ENCODE peak calls at places on chromosome 1, in six cellular contexts. One of them, this sample, is unnamed.

GRCh38 chr1:32900956-32901822 is at the start of gene TMEM54:
- DNase-seq in pancreas: peak
- DNase-seq in brain microvascular endothelial cell: no peak
- DNase-seq in keratinocyte: no peak
- DNase-seq in A673: no peak
- DNase-seq in AG04450: no peak
- DNase-seq in this sample: no peak

GRCh38 chr1:35288761-35289160 is 20.3 kb downstream of the ZMYM4 start:
- DNase-seq in keratinocyte: no peak
- DNase-seq in A673: no peak
- DNase-seq in AG04450: no peak
- DNase-seq in brain microvascular endothelial cell: peak
- DNase-seq in pancreas: no peak
- DNase-seq in this sample: no peak

GRCh38 chr1:217402301-217402700 is 228.6 kb downstream of the GPATCH2 start:
- DNase-seq in AG04450: no peak
- DNase-seq in A673: no peak
- DNase-seq in pancreas: no peak
- DNase-seq in brain microvascular endothelial cell: no peak
- DNase-seq in keratinocyte: no peak
- DNase-seq in this sample: no peak

GRCh38 chr1:79519084-79519760 is 512.7 kb upstream of the ADGRL4 start:
- DNase-seq in keratinocyte: no peak
- DNase-seq in brain microvascular endothelial cell: no peak
- DNase-seq in AG04450: no peak
- DNase-seq in pancreas: no peak
- DNase-seq in A673: no peak
- DNase-seq in this sample: no peak

GRCh38 chr1:10556430-10557005 is 81.8 kb downstream of the PEX14 start:
- DNase-seq in AG04450: no peak
- DNase-seq in brain microvascular endothelial cell: no peak
- DNase-seq in A673: no peak
- DNase-seq in keratinocyte: no peak
- DNase-seq in pancreas: no peak
- DNase-seq in this sample: no peak

GRCh38 chr1:175163702-175164101 is 28.9 kb downstream of the KIAA0040 start:
- DNase-seq in pancreas: no peak
- DNase-seq in keratinocyte: no peak
- DNase-seq in brain microvascular endothelial cell: no peak
- DNase-seq in A673: no peak
- DNase-seq in AG04450: no peak
- DNase-seq in this sample: no peak

GRCh38 chr1:210218047-210218446 is 14.5 kb upstream of the SERTAD4 start:
- DNase-seq in A673: no peak
- DNase-seq in pancreas: no peak
- DNase-seq in keratinocyte: no peak
- DNase-seq in AG04450: no peak
- DNase-seq in brain microvascular endothelial cell: no peak
- DNase-seq in this sample: no peak

GRCh38 chr1:59025201-59025600 is 241.4 kb upstream of the JUN start:
- DNase-seq in keratinocyte: no peak
- DNase-seq in A673: no peak
- DNase-seq in pancreas: no peak
- DNase-seq in brain microvascular endothelial cell: no peak
- DNase-seq in AG04450: no peak
- DNase-seq in this sample: no peak

GRCh38 chr1:21220815-21221214 is 44.1 kb upstream of the EIF4G3 start:
- DNase-seq in pancreas: no peak
- DNase-seq in A673: peak
- DNase-seq in keratinocyte: no peak
- DNase-seq in brain microvascular endothelial cell: no peak
- DNase-seq in AG04450: no peak
- DNase-seq in this sample: no peak

GRCh38 chr1:89719502-89720306 is 86.8 kb downstream of the LRRC8C start:
- DNase-seq in keratinocyte: no peak
- DNase-seq in brain microvascular endothelial cell: no peak
- DNase-seq in A673: peak
- DNase-seq in AG04450: no peak
- DNase-seq in pancreas: no peak
- DNase-seq in this sample: no peak

GRCh38 chr1:230286890-230287269 is 139.3 kb downstream of the PGBD5 start:
- DNase-seq in keratinocyte: no peak
- DNase-seq in A673: no peak
- DNase-seq in pancreas: no peak
- DNase-seq in AG04450: no peak
- DNase-seq in brain microvascular endothelial cell: no peak
- DNase-seq in this sample: no peak

GRCh38 chr1:102566182-102566581 is 542.1 kb downstream of the COL11A1 start:
- DNase-seq in keratinocyte: no peak
- DNase-seq in AG04450: no peak
- DNase-seq in A673: peak
- DNase-seq in brain microvascular endothelial cell: no peak
- DNase-seq in pancreas: no peak
- DNase-seq in this sample: no peak

GRCh38 chr1:1857096-1857703 is 33.7 kb downstream of the GNB1 start:
- DNase-seq in A673: no peak
- DNase-seq in AG04450: no peak
- DNase-seq in keratinocyte: no peak
- DNase-seq in pancreas: no peak
- DNase-seq in brain microvascular endothelial cell: no peak
- DNase-seq in this sample: no peak

GRCh38 chr1:37478451-37478871 is 4.1 kb downstream of the ZC3H12A start:
- DNase-seq in brain microvascular endothelial cell: peak
- DNase-seq in keratinocyte: peak
- DNase-seq in AG04450: no peak
- DNase-seq in pancreas: no peak
- DNase-seq in A673: no peak
- DNase-seq in this sample: no peak

GRCh38 chr1:3101127-3101939 is 32.3 kb downstream of the PRDM16 start:
- DNase-seq in brain microvascular endothelial cell: no peak
- DNase-seq in AG04450: no peak
- DNase-seq in keratinocyte: no peak
- DNase-seq in A673: no peak
- DNase-seq in pancreas: no peak
- DNase-seq in this sample: no peak

GRCh38 chr1:239805042-239805441 is 286.6 kb upstream of the FMN2 start:
- DNase-seq in A673: no peak
- DNase-seq in pancreas: no peak
- DNase-seq in brain microvascular endothelial cell: no peak
- DNase-seq in keratinocyte: no peak
- DNase-seq in AG04450: no peak
- DNase-seq in this sample: no peak

GRCh38 chr1:87820667-87821066 is 492.0 kb downstream of the LMO4 start:
- DNase-seq in A673: peak
- DNase-seq in keratinocyte: no peak
- DNase-seq in brain microvascular endothelial cell: no peak
- DNase-seq in AG04450: no peak
- DNase-seq in pancreas: no peak
- DNase-seq in this sample: no peak

GRCh38 chr1:229225331-229225782 is 45.6 kb upstream of the RAB4A start:
- DNase-seq in A673: no peak
- DNase-seq in keratinocyte: no peak
- DNase-seq in AG04450: no peak
- DNase-seq in brain microvascular endothelial cell: no peak
- DNase-seq in pancreas: no peak
- DNase-seq in this sample: no peak

GRCh38 chr1:60906039-60906438 is 176.3 kb upstream of the NFIA start:
- DNase-seq in keratinocyte: no peak
- DNase-seq in AG04450: no peak
- DNase-seq in brain microvascular endothelial cell: no peak
- DNase-seq in A673: no peak
- DNase-seq in pancreas: no peak
- DNase-seq in this sample: no peak

GRCh38 chr1:171751208-171751607 is 9.3 kb upstream of the VAMP4 start:
- DNase-seq in A673: no peak
- DNase-seq in pancreas: no peak
- DNase-seq in AG04450: no peak
- DNase-seq in brain microvascular endothelial cell: no peak
- DNase-seq in keratinocyte: no peak
- DNase-seq in this sample: no peak

GRCh38 chr1:191590578-191590977 is 567.7 kb upstream of the RGS18 start:
- DNase-seq in pancreas: no peak
- DNase-seq in brain microvascular endothelial cell: no peak
- DNase-seq in keratinocyte: no peak
- DNase-seq in AG04450: no peak
- DNase-seq in A673: peak
- DNase-seq in this sample: no peak

GRCh38 chr1:244502630-244503029 is 41.6 kb downstream of the CATSPERE start:
- DNase-seq in brain microvascular endothelial cell: no peak
- DNase-seq in keratinocyte: no peak
- DNase-seq in AG04450: no peak
- DNase-seq in pancreas: no peak
- DNase-seq in A673: no peak
- DNase-seq in this sample: no peak

GRCh38 chr1:228760962-228761361 is 25.7 kb downstream of the RHOU start:
- DNase-seq in A673: no peak
- DNase-seq in keratinocyte: no peak
- DNase-seq in AG04450: no peak
- DNase-seq in pancreas: no peak
- DNase-seq in brain microvascular endothelial cell: no peak
- DNase-seq in this sample: no peak

GRCh38 chr1:923991-924618 is 382 bp downstream of the SAMD11 start:
- DNase-seq in AG04450: no peak
- DNase-seq in A673: no peak
- DNase-seq in keratinocyte: no peak
- DNase-seq in pancreas: no peak
- DNase-seq in brain microvascular endothelial cell: no peak
- DNase-seq in this sample: no peak

GRCh38 chr1:53371121-53371666 is 43.3 kb upstream of the LRP8 start:
- DNase-seq in pancreas: no peak
- DNase-seq in keratinocyte: no peak
- DNase-seq in AG04450: no peak
- DNase-seq in brain microvascular endothelial cell: no peak
- DNase-seq in A673: no peak
- DNase-seq in this sample: no peak

GRCh38 chr1:183986941-183987340 is 50.6 kb downstream of the COLGALT2 start:
- DNase-seq in A673: no peak
- DNase-seq in brain microvascular endothelial cell: no peak
- DNase-seq in keratinocyte: no peak
- DNase-seq in pancreas: no peak
- DNase-seq in AG04450: no peak
- DNase-seq in this sample: no peak

GRCh38 chr1:60488857-60489256 is 415.3 kb upstream of the C1orf87 start:
- DNase-seq in AG04450: no peak
- DNase-seq in keratinocyte: no peak
- DNase-seq in brain microvascular endothelial cell: no peak
- DNase-seq in pancreas: no peak
- DNase-seq in A673: no peak
- DNase-seq in this sample: no peak

GRCh38 chr1:245014247-245015029 is 140.3 kb upstream of the KIF26B start:
- DNase-seq in A673: no peak
- DNase-seq in pancreas: no peak
- DNase-seq in AG04450: no peak
- DNase-seq in brain microvascular endothelial cell: no peak
- DNase-seq in keratinocyte: no peak
- DNase-seq in this sample: no peak

GRCh38 chr1:246032984-246033383 is 474.1 kb downstream of the SMYD3 start:
- DNase-seq in brain microvascular endothelial cell: no peak
- DNase-seq in A673: no peak
- DNase-seq in keratinocyte: no peak
- DNase-seq in pancreas: no peak
- DNase-seq in AG04450: no peak
- DNase-seq in this sample: no peak

GRCh38 chr1:152645146-152645545 is 18.0 kb upstream of the LCE2D start:
- DNase-seq in AG04450: no peak
- DNase-seq in pancreas: no peak
- DNase-seq in A673: no peak
- DNase-seq in brain microvascular endothelial cell: no peak
- DNase-seq in keratinocyte: no peak
- DNase-seq in this sample: no peak

GRCh38 chr1:174678657-174679056 is 230.9 kb downstream of the GPR52 start:
- DNase-seq in brain microvascular endothelial cell: no peak
- DNase-seq in AG04450: no peak
- DNase-seq in pancreas: no peak
- DNase-seq in keratinocyte: no peak
- DNase-seq in A673: no peak
- DNase-seq in this sample: no peak

GRCh38 chr1:226116673-226117072 is 54.2 kb downstream of the H3-3A start:
- DNase-seq in brain microvascular endothelial cell: no peak
- DNase-seq in A673: no peak
- DNase-seq in keratinocyte: no peak
- DNase-seq in pancreas: no peak
- DNase-seq in AG04450: no peak
- DNase-seq in this sample: no peak
- H3K27ac ChIP-seq in brain microvascular endothelial cell: no peak
- H3K27ac ChIP-seq in A673: no peak
- H3K27ac ChIP-seq in keratinocyte: no peak
- H3K27ac ChIP-seq in pancreas: no peak
- H3K27ac ChIP-seq in AG04450: no peak
- H3K27ac ChIP-seq in this sample: no peak

GRCh38 chr1:207888647-207889046 is 22.3 kb downstream of the CD34 start:
- DNase-seq in keratinocyte: no peak
- DNase-seq in AG04450: no peak
- DNase-seq in A673: no peak
- DNase-seq in pancreas: no peak
- DNase-seq in brain microvascular endothelial cell: peak
- DNase-seq in this sample: no peak
- TF ChIP-seq CTCF in keratinocyte: no peak
- TF ChIP-seq CTCF in AG04450: peak
- TF ChIP-seq CTCF in A673: no peak
- TF ChIP-seq CTCF in pancreas: no peak
- TF ChIP-seq CTCF in brain microvascular endothelial cell: peak
- TF ChIP-seq CTCF in this sample: no peak

GRCh38 chr1:12032141-12032710 is 12.9 kb downstream of the MIIP start:
- DNase-seq in A673: no peak
- DNase-seq in pancreas: no peak
- DNase-seq in AG04450: no peak
- DNase-seq in brain microvascular endothelial cell: no peak
- DNase-seq in keratinocyte: no peak
- DNase-seq in this sample: peak

GRCh38 chr1:12028957-12029511 is 9.7 kb downstream of the MIIP start:
- DNase-seq in brain microvascular endothelial cell: no peak
- DNase-seq in AG04450: no peak
- DNase-seq in pancreas: no peak
- DNase-seq in keratinocyte: no peak
- DNase-seq in A673: no peak
- DNase-seq in this sample: no peak

GRCh38 chr1:12028248-12028647 is 8.9 kb downstream of the MIIP start:
- DNase-seq in A673: no peak
- DNase-seq in keratinocyte: no peak
- DNase-seq in AG04450: no peak
- DNase-seq in pancreas: no peak
- DNase-seq in brain microvascular endothelial cell: no peak
- DNase-seq in this sample: no peak

GRCh38 chr1:12029720-12030339 is 10.5 kb downstream of the MIIP start:
- DNase-seq in A673: no peak
- DNase-seq in keratinocyte: no peak
- DNase-seq in pancreas: no peak
- DNase-seq in brain microvascular endothelial cell: no peak
- DNase-seq in AG04450: no peak
- DNase-seq in this sample: no peak

GRCh38 chr1:12031039-12031980 is 12.0 kb downstream of the MIIP start:
- DNase-seq in brain microvascular endothelial cell: peak
- DNase-seq in AG04450: no peak
- DNase-seq in A673: peak
- DNase-seq in keratinocyte: no peak
- DNase-seq in pancreas: no peak
- DNase-seq in this sample: peak
- H3K27ac ChIP-seq in brain microvascular endothelial cell: no peak
- H3K27ac ChIP-seq in AG04450: no peak
- H3K27ac ChIP-seq in A673: no peak
- H3K27ac ChIP-seq in keratinocyte: no peak
- H3K27ac ChIP-seq in pancreas: no peak
- H3K27ac ChIP-seq in this sample: no peak

GRCh38 chr1:23421752-23422312 is 2.7 kb downstream of the TCEA3 start:
- DNase-seq in A673: no peak
- DNase-seq in AG04450: peak
- DNase-seq in brain microvascular endothelial cell: peak
- DNase-seq in keratinocyte: no peak
- DNase-seq in pancreas: peak
- DNase-seq in this sample: no peak
- TF ChIP-seq CTCF in A673: no peak
- TF ChIP-seq CTCF in AG04450: peak
- TF ChIP-seq CTCF in brain microvascular endothelial cell: peak
- TF ChIP-seq CTCF in keratinocyte: peak
- TF ChIP-seq CTCF in pancreas: no peak
- TF ChIP-seq CTCF in this sample: no peak